ENCODE peak calls at places on chromosome 7, in ten cellular contexts. J, U, X, I, B, P, N, F, C and E are unnamed samples.
A peak's percentile ranks its signal among the peaks of the same experiment; 100 is the strongest.

GRCh38 chr7:26650081-26650480 is 214.3 kb downstream of the SKAP2 start:
- DNase-seq in P (no peak), F (no peak), B (no peak), J (no peak), N (no peak), U (no peak), I (no peak), C (no peak), X (no peak), E (no peak)

GRCh38 chr7:83541187-83541960 is 107.6 kb downstream of the SEMA3E start:
- DNase-seq in U (no peak), C (no peak), X (no peak), P (no peak), J (no peak), B (no peak), F (no peak), N (no peak), I (no peak), E (no peak)

GRCh38 chr7:55180821-55181542 is 162.2 kb downstream of the EGFR start:
- DNase-seq in C (no peak), B (no peak), I (peak; percentile 82), X (peak; percentile 32), N (no peak), F (no peak), U (no peak), J (no peak), P (no peak), E (no peak)

GRCh38 chr7:157471259-157472125 is 134.7 kb downstream of the DNAJB6 start:
- DNase-seq in C (peak; percentile 40), P (peak; percentile 23), N (peak; percentile 6), X (no peak), F (no peak), U (no peak), B (no peak), I (no peak), J (no peak), E (no peak)

GRCh38 chr7:17521437-17521836 is 223.0 kb downstream of the AHR start:
- DNase-seq in N (no peak), P (no peak), J (no peak), I (no peak), F (no peak), X (no peak), C (no peak), U (peak; percentile 86), B (peak; percentile 93), E (no peak)

GRCh38 chr7:104758504-104758903 is 255.5 kb upstream of the KMT2E start:
- DNase-seq in P (no peak), J (no peak), C (no peak), I (no peak), U (peak; percentile 8), N (no peak), B (no peak), F (no peak), X (no peak), E (no peak)

GRCh38 chr7:146661929-146662328 is 545.3 kb downstream of the CNTNAP2 start:
- DNase-seq in N (no peak), I (no peak), P (no peak), X (no peak), C (no peak), J (no peak), U (no peak), B (no peak), F (no peak), E (no peak)

GRCh38 chr7:29871787-29872398 is 65.6 kb downstream of the WIPF3 start:
- DNase-seq in N (no peak), B (peak; percentile 57), U (no peak), X (no peak), P (no peak), J (no peak), I (no peak), C (no peak), F (no peak), E (no peak)

GRCh38 chr7:27793780-27794179 is 53.8 kb downstream of the TAX1BP1 start:
- DNase-seq in N (no peak), P (no peak), C (no peak), J (no peak), X (no peak), B (no peak), F (no peak), I (peak; percentile 5), U (peak; percentile 24), E (no peak)

GRCh38 chr7:94053532-94053931 is 49.4 kb upstream of the BET1 start:
- DNase-seq in X (no peak), N (no peak), C (no peak), B (no peak), I (no peak), U (no peak), J (no peak), P (no peak), F (no peak), E (no peak)

GRCh38 chr7:636396-636795 is 90.1 kb upstream of the DNAAF5 start:
- DNase-seq in P (no peak), B (no peak), C (no peak), I (no peak), N (no peak), U (no peak), X (peak; percentile 41), F (no peak), J (peak; percentile 61), E (peak; percentile 31)

GRCh38 chr7:96026006-96026405 is 253.7 kb downstream of the DYNC1I1 start:
- DNase-seq in C (no peak), P (no peak), I (no peak), U (no peak), N (no peak), J (no peak), B (no peak), F (no peak), X (no peak), E (no peak)

GRCh38 chr7:158695726-158696452 is 8.7 kb downstream of the NCAPG2 start:
- DNase-seq in U (peak; percentile 30), P (peak; percentile 93), X (peak; percentile 86), B (peak; percentile 82), F (peak; percentile 38), J (no peak), N (peak; percentile 76), C (peak; percentile 53), I (peak; percentile 64), E (peak; percentile 67)

GRCh38 chr7:115221484-115221883 is 299.6 kb downstream of the MDFIC start:
- DNase-seq in P (no peak), J (no peak), I (no peak), X (no peak), N (no peak), U (no peak), C (no peak), B (no peak), F (no peak), E (no peak)

GRCh38 chr7:101240226-101241014 is 2.8 kb upstream of the CLDN15 start:
- DNase-seq in P (no peak), C (no peak), I (no peak), J (no peak), B (no peak), U (no peak), X (no peak), F (no peak), N (no peak), E (no peak)
- H3K4me1 ChIP-seq in P (peaks cover 29% of the 10 kb centered on the region), C (peaks cover 67% of the 10 kb centered on the region), I (peaks cover 9% of the 10 kb centered on the region), J (no peaks in the 10 kb centered on the region), B (peaks cover 43% of the 10 kb centered on the region), U (peaks cover 25% of the 10 kb centered on the region), X (peaks cover 51% of the 10 kb centered on the region), F (peaks cover 84% of the 10 kb centered on the region), N (peaks cover 26% of the 10 kb centered on the region), E (no peaks in the 10 kb centered on the region)

GRCh38 chr7:51027256-51028127 is 244.8 kb upstream of the GRB10 start:
- DNase-seq in U (no peak), J (no peak), P (no peak), X (no peak), F (no peak), C (no peak), N (no peak), I (no peak), B (no peak), E (no peak)
- H3K27ac ChIP-seq in U (no peak overlapping the region), J (no peak overlapping the region), P (no peak overlapping the region), X (no peak overlapping the region), F (no peak overlapping the region), C (no peak overlapping the region), N (no peak overlapping the region), I (no peak overlapping the region), B (no peak overlapping the region), E (no peak overlapping the region)

GRCh38 chr7:105828141-105828540 is 48.3 kb downstream of the ATXN7L1 start:
- DNase-seq in J (no peak), I (no peak), C (no peak), U (no peak), B (no peak), N (no peak), F (no peak), X (no peak), P (no peak), E (no peak)
- H3K4me1 ChIP-seq in J (peaks cover 11% of the 10 kb centered on the region), I (peaks cover 26% of the 10 kb centered on the region), C (peaks cover 20% of the 10 kb centered on the region), U (peaks cover 15% of the 10 kb centered on the region), B (peaks cover 30% of the 10 kb centered on the region), N (peaks cover 28% of the 10 kb centered on the region), F (peaks cover 11% of the 10 kb centered on the region), X (peaks cover 20% of the 10 kb centered on the region), P (peaks cover 18% of the 10 kb centered on the region), E (peaks cover 10% of the 10 kb centered on the region)

GRCh38 chr7:127635659-127636285 is 16.2 kb upstream of the SND1 start:
- DNase-seq in X (no peak), U (no peak), J (no peak), F (no peak), P (no peak), C (no peak), I (no peak), B (no peak), N (no peak), E (no peak)
- H3K27ac ChIP-seq in X (no peak overlapping the region), U (no peak overlapping the region), J (no peak overlapping the region), F (no peak overlapping the region), P (no peak overlapping the region), C (no peak overlapping the region), I (no peak overlapping the region), B (no peak overlapping the region), N (no peak overlapping the region), E (no peak overlapping the region)

GRCh38 chr7:6016653-6016966 is 7.5 kb downstream of the AIMP2 start:
- DNase-seq in P (no peak), U (no peak), F (no peak), B (no peak), I (no peak), X (no peak), C (no peak), J (no peak), N (no peak), E (no peak)
- H3K4me1 ChIP-seq in P (peaks cover 9% of the 10 kb centered on the region), U (no peaks in the 10 kb centered on the region), F (peaks cover 41% of the 10 kb centered on the region), B (no peaks in the 10 kb centered on the region), I (peaks cover 18% of the 10 kb centered on the region), X (peaks cover 13% of the 10 kb centered on the region), C (peaks cover 21% of the 10 kb centered on the region), J (no peaks in the 10 kb centered on the region), N (peaks cover 7% of the 10 kb centered on the region), E (no peaks in the 10 kb centered on the region)